ENCODE peak calls at places on chromosomes 3 and 15, in four cellular contexts. R is fibroblast of mammary gland; D is CD8-positive, alpha-beta T cell; K is tibial artery. I is an unnamed sample.

GRCh38 chr3:5019411-5020261 is 40.4 kb downstream of the BHLHE40 start:
- DNase-seq in R (peak), D (peak), K (no peak), I (no peak)

GRCh38 chr15:52745326-52746161 is 44.6 kb downstream of the ONECUT1 start:
- DNase-seq in K (no peak), R (no peak), D (no peak), I (no peak)

GRCh38 chr3:189937302-189938255 is 183.1 kb downstream of the P3H2 start:
- DNase-seq in K (no peak), R (peak), D (no peak), I (peak)

GRCh38 chr3:1092771-1093170 is at the start of gene CNTN6:
- DNase-seq in R (no peak), K (no peak), D (no peak), I (peak)

GRCh38 chr3:66153961-66154923 is 66.6 kb upstream of the SLC25A26 start:
- DNase-seq in R (peak), D (no peak), K (no peak), I (peak)

GRCh38 chr3:12479919-12480425 is 4.3 kb upstream of the TSEN2 start:
- DNase-seq in K (no peak), D (peak), R (peak), I (peak)

GRCh38 chr3:14446988-14447570 is 44.7 kb downstream of the SLC6A6 start:
- DNase-seq in D (no peak), K (no peak), R (no peak), I (no peak)

GRCh38 chr15:101654191-101654590 is 2.0 kb upstream of the TM2D3 start:
- DNase-seq in K (no peak), R (no peak), D (no peak), I (no peak)

GRCh38 chr15:41258706-41259471 is 27.8 kb downstream of the CHP1 start:
- DNase-seq in K (no peak), D (no peak), R (peak), I (peak)

GRCh38 chr3:122627301-122627700 is 49.9 kb downstream of the PARP15 start:
- DNase-seq in R (no peak), K (no peak), D (no peak), I (no peak)

GRCh38 chr3:41224120-41224806 is 25.0 kb downstream of the CTNNB1 start:
- DNase-seq in K (no peak), R (peak), D (no peak), I (peak)

GRCh38 chr3:171811913-171812321 is 1.6 kb upstream of the PLD1 start:
- DNase-seq in D (no peak), K (peak), R (peak), I (peak)

GRCh38 chr15:89088605-89089315 is 504 bp downstream of the ABHD2 start:
- DNase-seq in K (peak), D (peak), R (no peak), I (no peak)

GRCh38 chr15:96334017-96334704 is 3.7 kb downstream of the NR2F2 start:
- DNase-seq in D (no peak), R (peak), K (no peak), I (peak)

GRCh38 chr3:14636496-14637087 is 15.0 kb upstream of the CCDC174 start:
- DNase-seq in R (no peak), K (no peak), D (no peak), I (no peak)

GRCh38 chr3:129485681-129486056 is 42.8 kb upstream of the RHO start:
- DNase-seq in D (no peak), K (peak), R (peak), I (peak)

GRCh38 chr3:53680026-53680425 is 166.2 kb downstream of the CHDH start:
- DNase-seq in K (no peak), R (no peak), D (no peak), I (peak)

GRCh38 chr15:100042558-100042957 is 299.2 kb downstream of the ADAMTS17 start:
- DNase-seq in R (peak), D (no peak), K (no peak), I (no peak)

GRCh38 chr3:71010731-71011455 is 572.6 kb downstream of the FOXP1 start:
- DNase-seq in D (no peak), R (no peak), K (no peak), I (peak)

GRCh38 chr3:71012971-71013370 is 570.6 kb downstream of the FOXP1 start:
- DNase-seq in K (no peak), R (no peak), D (no peak), I (no peak)

GRCh38 chr3:71016141-71016845 is 567.2 kb downstream of the FOXP1 start:
- DNase-seq in R (peak), D (no peak), K (no peak), I (peak)

GRCh38 chr3:71008350-71008923 is 575.1 kb downstream of the FOXP1 start:
- DNase-seq in D (no peak), K (no peak), R (no peak), I (no peak)

GRCh38 chr3:71011565-71012287 is 571.8 kb downstream of the FOXP1 start:
- DNase-seq in D (no peak), R (peak), K (no peak), I (peak)
- TF ChIP-seq CTCF in D (no peak), R (no peak), K (no peak), I (no peak)

GRCh38 chr3:168878655-168879054 is 782.9 kb upstream of the GOLIM4 start:
- DNase-seq in D (no peak), R (peak), K (no peak), I (peak)
- H3K4me3 ChIP-seq in D (no peak), R (no peak), K (no peak), I (no peak)

GRCh38 chr15:98568382-98569017 is 79.8 kb upstream of the IGF1R start:
- DNase-seq in K (no peak), R (peak), D (no peak), I (no peak)
- TF ChIP-seq CTCF in K (peak), R (peak), D (no peak), I (no peak)

DNA sequence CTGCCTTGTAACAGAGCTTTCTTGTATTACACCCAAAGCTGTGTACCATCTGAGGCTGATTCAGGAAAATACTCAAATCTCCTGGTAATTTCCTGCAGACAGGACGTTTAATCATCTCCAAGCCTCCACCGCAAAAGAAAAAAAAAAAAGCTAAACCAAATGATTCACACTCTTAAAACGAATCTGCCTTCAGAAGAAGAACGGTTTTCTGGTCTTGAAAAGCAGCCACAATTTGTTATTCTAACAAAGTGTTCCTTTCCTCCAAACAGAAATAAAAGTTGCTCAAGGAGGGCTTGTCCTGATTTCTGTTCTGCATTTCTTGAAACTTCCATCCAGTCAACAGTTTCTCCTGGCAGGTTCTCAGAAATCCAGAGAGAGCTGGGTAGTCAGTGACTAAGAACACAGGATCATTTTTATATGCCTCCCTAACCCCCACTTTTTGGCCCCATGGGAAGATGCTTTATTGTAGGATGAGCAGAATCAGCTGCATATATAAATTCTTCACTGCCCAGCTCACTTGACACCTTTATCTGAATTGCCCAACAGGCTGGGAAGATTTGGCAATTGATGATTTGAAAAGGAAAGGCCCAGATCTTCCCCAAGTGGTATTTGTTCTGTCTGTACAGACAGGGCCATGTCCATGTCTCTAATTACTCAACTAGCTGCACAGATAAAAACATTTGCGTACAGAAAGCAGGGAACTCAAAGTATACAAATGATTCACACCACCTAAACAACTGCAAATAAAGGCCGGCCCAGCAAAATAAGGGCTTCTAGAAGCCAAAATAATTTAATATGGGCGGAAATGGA is 41.0 kb upstream of the PRICKLE2 start:
- DNase-seq in K (peak), R (peak), D (no peak), I (peak)
- H3K4me3 ChIP-seq in K (peak), R (peak), D (no peak), I (peak)

GRCh38 chr3:178445139-178445538 is 91.1 kb upstream of the KCNMB2 start:
- DNase-seq in R (no peak), K (no peak), D (no peak), I (no peak)

GRCh38 chr3:178439504-178439903 is 96.7 kb upstream of the KCNMB2 start:
- DNase-seq in K (no peak), D (no peak), R (peak), I (peak)

GRCh38 chr3:178446054-178446453 is 90.2 kb upstream of the KCNMB2 start:
- DNase-seq in K (no peak), D (no peak), R (no peak), I (no peak)

GRCh38 chr3:178444416-178444815 is 91.8 kb upstream of the KCNMB2 start:
- DNase-seq in D (no peak), R (no peak), K (no peak), I (no peak)

DNA sequence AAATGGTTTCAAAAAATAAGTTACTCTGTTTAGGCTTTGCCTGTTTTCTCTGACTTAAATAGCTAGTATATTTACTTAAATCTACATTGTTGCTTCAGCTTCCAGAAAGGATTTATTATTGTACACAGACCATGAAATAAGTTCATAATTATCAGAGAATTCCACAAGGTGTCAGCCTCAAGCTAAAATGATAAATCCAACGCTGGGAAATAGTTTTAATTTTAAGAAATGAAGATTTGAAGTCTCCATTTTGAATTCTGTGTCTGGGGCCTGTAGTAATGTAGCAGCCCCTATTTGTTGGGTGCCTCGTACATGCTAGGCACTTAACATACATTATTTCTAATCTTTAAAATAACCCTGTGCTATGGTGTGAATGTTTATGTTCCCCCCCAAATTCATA is 92.6 kb upstream of the KCNMB2 start:
- DNase-seq in K (no peak), R (peak), D (no peak), I (peak)
- TF ChIP-seq CTCF in K (no peak), R (no peak), D (no peak), I (no peak)

GRCh38 chr3:196142674-196142988 is 60.7 kb upstream of the TFRC start:
- DNase-seq in D (no peak), K (no peak), R (no peak), I (no peak)
- H3K4me3 ChIP-seq in D (no peak), K (no peak), R (no peak), I (no peak)

GRCh38 chr3:3200632-3201212 is 21.2 kb upstream of the CRBN start:
- DNase-seq in K (peak), D (peak), R (peak), I (peak)
- TF ChIP-seq CTCF in K (peak), D (peak), R (peak), I (peak)

DNA sequence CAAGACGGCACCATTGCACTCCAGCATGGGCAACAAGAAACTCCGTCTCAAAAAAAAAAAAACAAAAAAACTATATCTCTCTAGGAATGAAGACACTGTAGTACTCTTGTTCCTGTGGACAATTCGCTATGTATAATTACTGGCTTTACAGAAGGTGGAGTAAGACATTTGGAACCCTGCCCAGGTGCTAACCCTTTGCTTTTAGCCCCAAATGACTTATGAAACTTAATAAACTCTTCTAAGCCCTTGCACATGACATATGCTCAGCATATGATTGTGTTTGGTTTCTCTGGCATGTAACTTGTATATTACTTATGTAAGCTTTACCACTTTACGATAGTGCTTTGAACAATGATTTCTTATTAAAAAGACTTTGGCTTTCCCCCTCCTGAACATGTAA is 27.3 kb upstream of the PRTG start:
- DNase-seq in R (peak), D (no peak), K (no peak), I (no peak)
- H3K4me3 ChIP-seq in R (no peak), D (no peak), K (no peak), I (no peak)

GRCh38 chr3:96852849-96853248 is 38.5 kb downstream of the EPHA6 start:
- DNase-seq in R (no peak), K (no peak), D (no peak), I (no peak)
- TF ChIP-seq CTCF in R (no peak), K (no peak), D (no peak), I (no peak)

DNA sequence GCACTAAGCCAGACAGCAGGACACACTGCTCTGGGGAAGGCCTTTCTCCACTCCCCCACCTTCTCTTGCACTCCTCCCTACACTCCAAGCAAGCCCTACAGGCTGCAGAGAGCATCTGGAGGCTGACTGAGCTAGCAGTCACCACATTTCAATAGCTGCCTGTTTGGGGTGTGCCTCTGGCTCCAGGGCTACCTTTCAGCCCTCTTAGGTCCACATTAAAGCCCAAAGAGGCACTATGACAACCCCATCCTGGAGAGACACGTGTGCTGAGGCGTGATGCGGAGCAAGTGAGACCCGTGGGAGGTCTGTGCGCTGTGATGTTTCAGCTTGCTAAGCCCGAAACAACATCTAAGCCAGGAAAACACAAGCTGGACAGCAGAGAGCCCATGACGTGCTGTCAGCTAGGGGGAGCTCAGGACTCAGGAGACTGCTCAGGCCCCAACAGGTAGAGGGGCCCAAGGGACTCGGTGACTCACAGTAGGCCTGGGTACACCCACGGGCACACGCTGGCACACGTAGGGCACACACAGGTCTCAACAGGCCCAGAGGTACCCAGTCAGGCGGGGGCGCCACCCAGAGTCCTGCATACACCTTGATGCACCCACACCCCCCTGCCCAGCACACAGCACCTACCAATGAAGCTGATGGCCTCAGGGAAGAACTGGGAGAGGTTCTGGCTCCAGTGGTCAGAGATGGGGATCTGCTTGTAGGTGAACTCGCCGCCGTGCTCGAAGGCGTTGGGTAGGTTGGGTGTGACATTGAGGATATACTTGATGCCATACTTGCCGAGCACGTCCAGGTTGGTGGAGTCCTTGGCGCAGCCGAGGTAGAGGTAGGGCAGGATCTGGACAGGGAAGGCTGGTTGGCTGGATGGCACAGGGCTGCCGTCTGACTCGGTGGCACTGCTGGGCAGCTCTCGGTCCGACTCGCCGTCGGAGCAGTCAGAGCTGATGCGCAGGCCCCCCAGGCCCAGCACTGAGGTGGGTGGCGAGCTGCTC is 2.8 kb downstream of the DUSP7 start:
- DNase-seq in K (peak), R (peak), D (peak), I (no peak)
- H3K4me3 ChIP-seq in K (peak), R (peak), D (peak), I (peak)